ENCODE peak calls at places on chromosomes 16 and 17, in four cellular contexts. R is body of pancreas; F is CD4-positive, alpha-beta T cell; T is left ventricle myocardium inferior. P is an unnamed sample.

GRCh38 chr16:57752581-57753447 is 17.2 kb downstream of the KATNB1 start:
- DNase-seq in T (peak; percentile 7), R (no peak), F (no peak), P (no peak)

GRCh38 chr17:56676807-56677206 is 83.3 kb downstream of the NOG start:
- DNase-seq in F (no peak), R (no peak), T (no peak), P (no peak)

GRCh38 chr16:86713021-86713631 is 134.8 kb downstream of the FOXL1 start:
- DNase-seq in T (no peak), R (no peak), F (no peak), P (no peak)

GRCh38 chr17:41354538-41354937 is 3.9 kb upstream of the KRT33A start:
- DNase-seq in T (no peak), F (no peak), R (no peak), P (no peak)

GRCh38 chr16:87538594-87538993 is 45.8 kb upstream of the ZCCHC14 start:
- DNase-seq in R (no peak), F (no peak), T (no peak), P (no peak)

GRCh38 chr16:51500306-51500705 is 349.2 kb upstream of the SALL1 start:
- DNase-seq in R (no peak), T (no peak), F (no peak), P (no peak)

GRCh38 chr17:78268960-78269892 is 37.8 kb downstream of the TMEM235 start:
- DNase-seq in F (no peak), T (no peak), R (no peak), P (no peak)

GRCh38 chr17:30716461-30717289 is 107.8 kb downstream of the CRLF3 start:
- DNase-seq in R (no peak), T (peak; percentile 11), F (no peak), P (no peak)

GRCh38 chr17:17900615-17901520 is 64.1 kb upstream of the SREBF1 start:
- DNase-seq in T (peak; percentile 81), F (no peak), R (peak; percentile 63), P (peak; percentile 38)

GRCh38 chr16:7161886-7162285 is 170.8 kb upstream of the RBFOX1 start:
- DNase-seq in T (no peak), R (no peak), F (no peak), P (no peak)

GRCh38 chr16:49986351-49987124 is 38.5 kb upstream of the CNEP1R1 start:
- DNase-seq in F (no peak), T (no peak), R (no peak), P (peak; percentile 4)

GRCh38 chr17:82949361-82949760 is 109.5 kb upstream of the ZNF750 start:
- DNase-seq in T (peak; percentile 5), F (no peak), R (no peak), P (no peak)

GRCh38 chr17:76046064-76046463 is 19.0 kb upstream of the EVPL start:
- DNase-seq in F (no peak), R (no peak), T (no peak), P (no peak)

GRCh38 chr17:10875411-10875810 is 37.5 kb upstream of the PIRT start:
- DNase-seq in T (no peak), R (no peak), F (no peak), P (peak; percentile 1)

GRCh38 chr17:55609737-55610201 is 98.5 kb upstream of the SMIM36 start:
- DNase-seq in F (no peak), T (no peak), R (no peak), P (no peak)

GRCh38 chr17:78396436-78397335 is 18.2 kb downstream of the PGS1 start:
- DNase-seq in T (peak; percentile 58), R (peak; percentile 74), F (no peak), P (no peak)

GRCh38 chr17:46774108-46774737 is 44.3 kb downstream of the WNT3 start:
- DNase-seq in F (no peak), R (no peak), T (no peak), P (no peak)

GRCh38 chr16:87678618-87679017 is 76.3 kb downstream of the JPH3 start:
- DNase-seq in F (no peak), T (no peak), R (no peak), P (no peak)

GRCh38 chr16:80317132-80318098 is 223.4 kb upstream of the DYNLRB2 start:
- DNase-seq in T (no peak), F (no peak), R (no peak), P (no peak)

GRCh38 chr16:69405757-69406156 is 18.7 kb upstream of the CYB5B start:
- DNase-seq in T (no peak), F (no peak), R (no peak), P (no peak)

GRCh38 chr17:56994009-56994792 is 16.3 kb downstream of the SCPEP1 start:
- DNase-seq in R (no peak), T (no peak), F (no peak), P (peak; percentile 4)

GRCh38 chr17:66431910-66432309 is 129.5 kb downstream of the PRKCA start:
- DNase-seq in T (no peak), F (no peak), R (no peak), P (no peak)

GRCh38 chr17:31096106-31096436 is 1.3 kb downstream of the NF1 start:
- DNase-seq in R (no peak), T (no peak), F (no peak), P (no peak)

GRCh38 chr17:14204084-14204483 is 32.6 kb downstream of the CDRT15 start:
- DNase-seq in T (no peak), F (no peak), R (no peak), P (no peak)

GRCh38 chr17:14202388-14203166 is 34.1 kb downstream of the CDRT15 start:
- DNase-seq in R (no peak), F (no peak), T (no peak), P (no peak)

GRCh38 chr17:14201595-14201994 is 35.1 kb downstream of the CDRT15 start:
- DNase-seq in F (peak; percentile 61), R (no peak), T (no peak), P (no peak)

GRCh38 chr17:14204546-14204945 is 32.1 kb downstream of the CDRT15 start:
- DNase-seq in F (no peak), R (no peak), T (no peak), P (no peak)

GRCh38 chr17:14203392-14203791 is 33.3 kb downstream of the CDRT15 start:
- DNase-seq in T (no peak), F (peak; percentile 34), R (no peak), P (no peak)
- TF ChIP-seq CTCF in T (peak; percentile 40), F (peak; percentile 58), R (peak; percentile 10), P (no peak)

DNA sequence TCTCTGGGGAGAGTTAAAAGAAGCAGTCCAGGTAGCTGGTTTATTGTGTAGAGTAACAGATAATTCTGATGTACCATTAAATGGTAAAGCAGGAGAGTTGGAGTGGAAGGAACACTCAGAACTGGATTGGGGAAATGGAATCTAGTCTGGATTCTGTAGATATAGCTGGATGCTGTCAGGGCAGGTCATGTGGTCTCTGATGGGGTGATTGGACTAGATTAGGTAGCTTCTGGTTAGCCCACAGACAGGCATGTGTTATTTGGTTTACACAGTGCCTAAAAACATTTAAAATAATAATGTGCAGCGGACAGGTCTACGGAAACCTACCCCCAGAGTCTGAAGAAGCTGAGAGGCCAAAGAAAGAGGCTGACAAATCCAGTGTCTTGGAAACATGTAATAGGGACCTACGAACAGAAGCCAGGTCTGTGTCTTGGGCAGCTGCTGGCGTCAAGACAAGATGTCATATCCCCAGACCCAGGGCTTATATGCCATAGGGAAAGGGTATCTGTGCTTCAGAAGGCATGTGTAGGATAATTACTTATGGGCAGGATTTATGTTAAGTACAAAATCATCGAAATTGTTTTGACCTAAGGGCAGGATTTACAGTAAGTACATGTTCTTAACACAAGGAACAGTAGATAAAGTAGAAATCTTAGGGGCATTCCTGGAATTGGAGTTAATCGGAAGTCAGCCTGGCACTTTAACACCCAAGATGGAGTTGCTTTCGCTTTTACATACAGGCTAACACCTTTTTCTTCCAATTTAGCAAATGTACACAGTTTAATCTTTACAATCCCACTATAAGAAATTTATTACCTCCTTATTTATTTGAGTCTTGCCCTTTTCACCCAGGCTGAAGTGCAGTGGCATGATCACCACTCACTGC is 12.4 kb downstream of the LUC7L3 start:
- DNase-seq in R (no peak), F (no peak), T (no peak), P (no peak)
- TF ChIP-seq CTCF in R (no peak), F (no peak), T (no peak), P (no peak)

GRCh38 chr17:74351552-74352210 is 10.0 kb downstream of the BTBD17 start:
- DNase-seq in T (no peak), F (no peak), R (no peak), P (no peak)
- TF ChIP-seq CTCF in T (no peak), F (no peak), R (no peak), P (no peak)

DNA sequence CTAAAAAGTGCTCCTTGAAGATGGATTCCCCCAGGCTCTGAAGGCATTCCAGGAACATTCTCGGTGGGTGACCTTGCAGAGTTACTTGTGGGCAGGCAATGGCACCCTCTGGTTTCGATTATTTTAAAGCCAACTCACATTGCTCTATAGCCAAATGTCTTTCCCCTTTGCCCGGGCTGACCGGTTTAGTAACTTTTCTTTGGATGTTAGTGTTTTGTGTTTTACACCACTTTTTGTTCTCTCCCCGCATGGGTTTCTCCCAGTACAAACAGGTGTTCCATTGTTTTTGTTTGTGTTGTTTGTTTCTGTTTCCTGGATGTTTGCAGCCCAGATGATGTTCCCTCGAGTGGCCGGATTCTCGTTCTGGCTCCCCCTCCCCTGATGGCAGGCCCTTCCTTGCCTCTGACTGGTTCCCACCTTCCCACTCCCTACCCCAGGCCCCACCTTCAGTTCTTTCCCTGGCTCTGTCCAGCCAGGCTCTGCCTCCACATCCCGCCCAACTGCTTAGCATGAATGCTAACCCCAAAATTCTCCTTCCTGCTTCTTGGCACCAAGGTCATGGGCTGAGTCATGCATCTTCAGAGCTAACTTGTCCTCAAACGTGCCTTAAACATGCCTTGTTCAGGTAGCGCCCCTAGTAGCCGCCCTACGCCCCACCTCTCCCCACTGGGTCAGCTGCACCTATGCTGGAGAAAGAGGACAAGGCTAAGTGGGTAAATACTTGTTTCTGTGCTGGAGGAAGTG is 40.6 kb downstream of the ELAC2 start:
- DNase-seq in T (no peak), R (no peak), F (no peak), P (no peak)
- TF ChIP-seq CTCF in T (no peak), R (no peak), F (no peak), P (no peak)

GRCh38 chr17:50603340-50603739 is 31.3 kb upstream of the ABCC3 start:
- DNase-seq in F (no peak), R (no peak), T (no peak), P (peak; percentile 47)
- TF ChIP-seq CTCF in F (no peak), R (no peak), T (no peak), P (no peak)

DNA sequence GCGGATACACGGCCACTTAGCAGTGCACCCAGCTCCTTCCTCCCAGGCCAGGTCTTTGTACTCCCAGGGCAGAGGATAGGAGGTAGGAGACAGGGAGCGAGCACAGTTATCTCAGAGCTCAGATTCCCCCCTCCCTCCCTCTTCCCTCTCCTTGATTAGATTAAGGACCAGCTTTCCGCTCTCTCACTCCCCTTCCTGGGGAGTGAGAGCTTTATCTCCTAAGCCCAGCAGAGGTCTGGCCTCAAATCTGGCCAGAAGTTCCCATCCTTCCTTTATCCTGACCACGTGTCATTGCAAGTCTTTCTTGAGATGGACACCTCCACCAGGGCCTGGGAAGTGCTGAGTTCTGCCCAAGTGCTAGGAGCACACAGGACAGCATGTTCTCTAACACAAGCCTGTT is 5.1 kb downstream of the ARL4D start:
- DNase-seq in F (no peak), R (no peak), T (no peak), P (no peak)
- TF ChIP-seq CTCF in F (no peak), R (no peak), T (no peak), P (no peak)

DNA sequence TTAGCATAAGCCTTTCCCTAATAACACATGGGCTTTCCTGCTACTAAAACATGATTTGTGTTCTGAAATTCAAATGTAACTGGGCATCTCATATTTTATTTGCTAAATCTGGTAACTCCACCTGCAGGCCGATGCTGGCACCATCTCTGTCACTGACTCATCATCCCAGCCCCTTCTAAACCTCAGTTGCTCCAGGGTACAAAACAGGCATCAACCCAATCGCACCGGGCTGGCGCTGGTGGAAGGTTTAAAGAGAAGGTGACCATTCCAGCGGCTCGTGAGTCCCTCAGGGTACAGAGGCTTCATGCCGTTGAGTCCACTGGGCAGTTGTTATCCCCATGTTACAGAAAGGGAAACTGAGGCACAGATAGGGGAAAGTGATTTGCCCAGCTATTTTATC is 27.1 kb downstream of the PPL start:
- DNase-seq in R (no peak), T (no peak), F (no peak), P (no peak)
- TF ChIP-seq CTCF in R (no peak), T (no peak), F (no peak), P (no peak)

P was measured in Calu3.